ENCODE peak calls at places on chromosomes 5 and 9, in four cellular contexts. F, U, S and H are unnamed samples.

GRCh38 chr9:89037325-89037724 is 46.1 kb downstream of the S1PR3 start:
- DNase-seq in U (no peak), S (no peak), F (no peak), H (no peak)

GRCh38 chr5:119368238-119368630 is 12.4 kb downstream of the TNFAIP8 start:
- DNase-seq in S (no peak), F (no peak), U (no peak), H (no peak)

GRCh38 chr9:69204869-69205268 is 30.8 kb downstream of the TJP2 start:
- DNase-seq in U (no peak), S (peak; percentile 28), F (no peak), H (no peak)

GRCh38 chr9:5336683-5337082 is 3.0 kb downstream of the RLN1 start:
- DNase-seq in U (no peak), S (no peak), F (no peak), H (no peak)

GRCh38 chr5:1210832-1211251 is 9.4 kb downstream of the SLC6A19 start:
- DNase-seq in U (no peak), S (no peak), F (no peak), H (no peak)

GRCh38 chr9:75892168-75892901 is 1.9 kb downstream of the PCSK5 start:
- DNase-seq in U (peak; percentile 47), S (peak; percentile 15), F (no peak), H (no peak)

GRCh38 chr5:146828385-146828784 is 50.2 kb downstream of the PPP2R2B start:
- DNase-seq in U (no peak), S (no peak), F (no peak), H (no peak)

GRCh38 chr9:128735373-128735772 is 11.4 kb upstream of the ZDHHC12 start:
- DNase-seq in F (no peak), S (no peak), U (no peak), H (no peak)

GRCh38 chr5:113195726-113196125 is 219.1 kb downstream of the DCP2 start:
- DNase-seq in F (no peak), U (no peak), S (no peak), H (no peak)

GRCh38 chr5:14721990-14722656 is 57.6 kb downstream of the OTULIN start:
- DNase-seq in S (no peak), F (no peak), U (no peak), H (no peak)

GRCh38 chr5:149857499-149857898 is 87.1 kb downstream of the PDE6A start:
- DNase-seq in F (no peak), S (peak; percentile 68), U (peak; percentile 76), H (no peak)

GRCh38 chr5:11378462-11378861 is 525.8 kb downstream of the CTNND2 start:
- DNase-seq in U (no peak), F (no peak), S (no peak), H (no peak)

GRCh38 chr9:96719538-96720315 is 58.2 kb downstream of the ZNF510 start:
- DNase-seq in F (no peak), U (no peak), S (no peak), H (no peak)